ENCODE peak calls at places on chromosome 21, in six cellular contexts. Q is heart left ventricle, H is astrocyte, L is HEK293T, T is NCI-H345, W is Caco-2. Z is an unnamed sample.

GRCh38 chr21:42580793-42581201 is 67.1 kb downstream of the SLC37A1 start:
- DNase-seq in T (no peak), L (no peak), H (no peak), Q (peak), W (no peak), Z (no peak)

GRCh38 chr21:32457962-32458361 is 45.5 kb downstream of the EVA1C start:
- DNase-seq in T (no peak), Q (no peak), L (no peak), H (no peak), W (no peak), Z (no peak)

GRCh38 chr21:31687108-31687507 is 27.6 kb downstream of the SOD1 start:
- DNase-seq in H (no peak), W (no peak), L (no peak), Q (no peak), T (no peak), Z (no peak)

GRCh38 chr21:29290245-29290644 is 8.5 kb upstream of the BACH1 start:
- DNase-seq in T (no peak), H (no peak), L (no peak), W (peak), Q (no peak), Z (no peak)

GRCh38 chr21:43597052-43597451 is 62.2 kb downstream of the HSF2BP start:
- DNase-seq in Q (no peak), W (no peak), L (no peak), T (no peak), H (peak), Z (no peak)

GRCh38 chr21:16420086-16420724 is 690.4 kb downstream of the USP25 start:
- DNase-seq in W (no peak), L (peak), H (peak), T (peak), Q (peak), Z (peak)

GRCh38 chr21:33360871-33361602 is 36.3 kb downstream of the IFNAR1 start:
- DNase-seq in Q (peak), L (peak), H (peak), W (peak), T (peak), Z (peak)

GRCh38 chr21:27584266-27584665 is 617.4 kb upstream of the ADAMTS5 start:
- DNase-seq in Q (no peak), L (no peak), W (no peak), H (no peak), T (no peak), Z (no peak)

GRCh38 chr21:40732243-40732642 is 114.7 kb downstream of the DSCAM start:
- DNase-seq in T (no peak), L (no peak), W (no peak), Q (no peak), H (peak), Z (no peak)

GRCh38 chr21:29104239-29104708 is 26.2 kb upstream of the MAP3K7CL start:
- DNase-seq in L (no peak), W (no peak), H (peak), Q (no peak), T (no peak), Z (peak)

GRCh38 chr21:44753357-44753756 is 42.0 kb upstream of the TSPEAR start:
- DNase-seq in W (no peak), L (no peak), H (no peak), T (no peak), Q (no peak), Z (no peak)

GRCh38 chr21:42218836-42219605 is at the start of gene ABCG1:
- DNase-seq in T (peak), Q (peak), W (peak), L (peak), H (no peak), Z (peak)

GRCh38 chr21:39961251-39961650 is 94.0 kb downstream of the PCP4 start:
- DNase-seq in W (no peak), Q (no peak), T (no peak), H (peak), L (no peak), Z (no peak)

GRCh38 chr21:39175154-39175553 is 8.1 kb downstream of the PSMG1 start:
- DNase-seq in H (no peak), Q (no peak), L (no peak), T (peak), W (no peak), Z (no peak)

GRCh38 chr21:44773291-44773932 is 28.2 kb downstream of the UBE2G2 start:
- DNase-seq in T (peak), Q (no peak), H (no peak), L (no peak), W (peak), Z (peak)

GRCh38 chr21:43727571-43728466 is 8.9 kb downstream of the PDXK start:
- DNase-seq in H (no peak), Q (peak), W (no peak), T (no peak), L (no peak), Z (no peak)

GRCh38 chr21:45768741-45769049 is 125.2 kb downstream of the PCBP3 start:
- DNase-seq in H (no peak), L (no peak), Q (no peak), W (peak), T (no peak), Z (no peak)

GRCh38 chr21:25341981-25342380 is 265.3 kb downstream of the MRPL39 start:
- DNase-seq in Q (no peak), W (no peak), T (no peak), H (no peak), L (no peak), Z (no peak)

GRCh38 chr21:46308431-46308830 is 15.2 kb downstream of the C21orf58 start:
- DNase-seq in H (no peak), L (no peak), Q (no peak), W (no peak), T (no peak), Z (no peak)

GRCh38 chr21:15729674-15730483 is at the start of gene USP25:
- DNase-seq in L (peak), W (peak), H (peak), Q (peak), T (peak), Z (peak)

GRCh38 chr21:45255381-45256020 is 32.2 kb downstream of the POFUT2 start:
- DNase-seq in W (peak), L (no peak), Q (no peak), H (no peak), T (peak), Z (peak)

GRCh38 chr21:32094792-32095191 is 184.1 kb downstream of the MIS18A start:
- DNase-seq in H (no peak), Q (no peak), L (no peak), W (no peak), T (no peak), Z (no peak)

GRCh38 chr21:38259665-38260064 is 2.9 kb downstream of the KCNJ15 start:
- DNase-seq in Q (no peak), H (no peak), T (no peak), L (no peak), W (no peak), Z (no peak)

GRCh38 chr21:44666401-44667320 is at the start of gene KRTAP12-2:
- DNase-seq in H (no peak), L (no peak), W (no peak), T (peak), Q (peak), Z (peak)